ENCODE peak calls at places on chromosomes 16 and 17, in four cellular contexts. X is dorsolateral prefrontal cortex, L is BJ, E is mammary epithelial cell. G is an unnamed sample.

GRCh38 chr17:68580236-68580903 is 20.8 kb downstream of the FAM20A start:
- DNase-seq in E (no peak), X (no peak), L (peak; percentile 73), G (peak; percentile 96)

GRCh38 chr17:42518046-42518754 is 17.8 kb upstream of the NAGLU start:
- DNase-seq in L (peak; percentile 86), E (peak; percentile 84), X (peak; percentile 72), G (peak; percentile 98)

GRCh38 chr17:21373034-21373433 is 3.1 kb upstream of the KCNJ12 start:
- DNase-seq in L (no peak), E (no peak), X (no peak), G (no peak)

GRCh38 chr17:27288183-27288582 is 5.7 kb upstream of the WSB1 start:
- DNase-seq in L (no peak), X (no peak), E (no peak), G (no peak)

GRCh38 chr16:29883987-29884386 is 15.4 kb downstream of the SEZ6L2 start:
- DNase-seq in L (no peak), X (no peak), E (no peak), G (no peak)

GRCh38 chr16:719815-720506 is 985 bp upstream of the ANTKMT start:
- DNase-seq in L (no peak), E (no peak), X (no peak), G (no peak)

GRCh38 chr16:71627631-71628236 is 1.8 kb downstream of the MARVELD3 start:
- DNase-seq in L (no peak), X (no peak), E (no peak), G (peak; percentile 12)

GRCh38 chr16:57614546-57615343 is 13.7 kb upstream of the ADGRG1 start:
- DNase-seq in X (no peak), L (no peak), E (no peak), G (no peak)

GRCh38 chr17:29358421-29358820 is 31.7 kb upstream of the TAOK1 start:
- DNase-seq in L (no peak), X (no peak), E (peak; percentile 46), G (peak; percentile 46)

GRCh38 chr17:78875738-78876597 is 27.0 kb downstream of the CEP295NL start:
- DNase-seq in L (no peak), X (no peak), E (no peak), G (peak; percentile 22)

GRCh38 chr16:46768809-46769208 is 20.7 kb upstream of the MYLK3 start:
- DNase-seq in L (no peak), E (no peak), X (no peak), G (no peak)

GRCh38 chr17:70104688-70105087 is 29.7 kb downstream of the KCNJ16 start:
- DNase-seq in L (no peak), X (no peak), E (no peak), G (no peak)

GRCh38 chr17:70106551-70106950 is 31.5 kb downstream of the KCNJ16 start:
- DNase-seq in X (no peak), L (no peak), E (no peak), G (no peak)

GRCh38 chr17:70107441-70107840 is 32.4 kb downstream of the KCNJ16 start:
- DNase-seq in L (no peak), E (no peak), X (no peak), G (peak; percentile 67)

GRCh38 chr17:70105641-70106040 is 30.6 kb downstream of the KCNJ16 start:
- DNase-seq in E (no peak), L (no peak), X (no peak), G (no peak)

DNA sequence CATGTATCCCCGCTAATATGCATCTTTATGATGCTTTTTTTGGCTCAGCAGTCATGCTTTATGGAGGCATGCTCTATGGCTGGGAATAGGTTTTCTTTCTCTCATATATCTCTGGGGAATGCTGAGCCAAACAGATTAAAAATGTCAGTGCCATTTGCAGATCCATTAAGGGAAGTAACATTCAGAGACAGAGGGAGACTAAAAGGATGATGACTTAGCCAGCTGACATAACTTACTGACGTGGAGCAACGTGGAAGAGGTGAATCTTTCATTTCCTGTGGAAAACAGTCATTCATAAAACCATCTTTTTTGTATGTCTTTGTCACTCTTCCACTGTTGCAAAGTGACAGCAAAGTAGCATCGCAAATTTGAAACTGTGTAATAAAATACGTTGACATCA is 30.1 kb downstream of the KCNJ16 start:
- DNase-seq in X (no peak), E (no peak), L (no peak), G (no peak)
- H3K4me3 ChIP-seq in X (no peak overlapping the region), E (no peak overlapping the region), L (no peak overlapping the region), G (no peak overlapping the region)

GRCh38 chr16:14337303-14338191 is 266.4 kb downstream of the MRTFB start:
- DNase-seq in L (no peak), X (peak; percentile 21), E (no peak), G (peak; percentile 47)

GRCh38 chr16:14331020-14331419 is 259.9 kb downstream of the MRTFB start:
- DNase-seq in E (no peak), X (peak; percentile 55), L (no peak), G (no peak)

GRCh38 chr16:14333361-14333760 is 262.2 kb downstream of the MRTFB start:
- DNase-seq in L (no peak), E (no peak), X (no peak), G (no peak)

GRCh38 chr16:14335297-14335696 is 264.2 kb downstream of the MRTFB start:
- DNase-seq in L (no peak), E (no peak), X (no peak), G (no peak)

GRCh38 chr16:14334366-14335105 is 263.4 kb downstream of the MRTFB start:
- DNase-seq in X (no peak), L (peak; percentile 51), E (peak; percentile 77), G (peak; percentile 67)
- H3K4me3 ChIP-seq in X (no peak overlapping the region), L (no peak overlapping the region), E (no peak overlapping the region), G (no peak overlapping the region)

DNA sequence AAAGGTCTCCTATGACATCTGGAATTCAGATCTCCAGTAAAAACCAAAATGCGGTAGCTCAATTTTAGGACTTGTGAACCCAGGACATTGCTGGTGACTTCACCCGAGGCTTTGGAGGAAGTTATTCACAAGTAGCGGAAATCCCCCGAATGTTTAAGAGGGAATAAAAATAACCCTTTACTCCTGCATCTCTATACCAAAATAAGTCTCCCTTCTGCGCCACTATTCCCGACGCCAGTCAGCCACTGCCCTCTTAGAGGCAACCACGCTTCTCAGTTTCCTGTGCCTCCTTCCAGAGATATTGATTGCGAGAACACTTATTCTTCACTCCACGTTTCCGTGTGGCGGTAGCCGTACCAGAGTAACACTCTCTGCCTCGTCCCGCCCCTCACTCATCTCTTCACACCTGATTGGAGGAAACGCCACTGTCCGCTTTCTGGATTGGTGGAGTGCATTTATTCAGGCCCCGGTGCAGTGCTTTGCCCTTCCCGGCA is 27.4 kb downstream of the EMP2 start:
- DNase-seq in E (no peak), L (no peak), X (peak; percentile 25), G (no peak)
- H3K4me3 ChIP-seq in E (no peak overlapping the region), L (no peak overlapping the region), X (no peak overlapping the region), G (no peak overlapping the region)

GRCh38 chr16:89828870-89829629 is 775 bp downstream of the SPIRE2 start:
- DNase-seq in X (no peak), L (no peak), E (no peak), G (no peak)
- H3K4me3 ChIP-seq in X (peak overlapping the region; percentile 36), L (peak overlapping the region; percentile 64), E (peak overlapping the region; percentile 53), G (peak overlapping the region; percentile 56)

GRCh38 chr16:3112881-3113574 is 642 bp downstream of the ZNF205 start:
- DNase-seq in E (no peak), L (no peak), X (no peak), G (no peak)

GRCh38 chr16:3115561-3115960 is 3.2 kb downstream of the ZNF205 start:
- DNase-seq in X (no peak), E (no peak), L (no peak), G (no peak)

GRCh38 chr16:3113765-3114479 is 1.5 kb downstream of the ZNF205 start:
- DNase-seq in X (no peak), L (no peak), E (no peak), G (no peak)

GRCh38 chr16:3115011-3115410 is 2.6 kb downstream of the ZNF205 start:
- DNase-seq in X (no peak), E (no peak), L (no peak), G (no peak)

DNA sequence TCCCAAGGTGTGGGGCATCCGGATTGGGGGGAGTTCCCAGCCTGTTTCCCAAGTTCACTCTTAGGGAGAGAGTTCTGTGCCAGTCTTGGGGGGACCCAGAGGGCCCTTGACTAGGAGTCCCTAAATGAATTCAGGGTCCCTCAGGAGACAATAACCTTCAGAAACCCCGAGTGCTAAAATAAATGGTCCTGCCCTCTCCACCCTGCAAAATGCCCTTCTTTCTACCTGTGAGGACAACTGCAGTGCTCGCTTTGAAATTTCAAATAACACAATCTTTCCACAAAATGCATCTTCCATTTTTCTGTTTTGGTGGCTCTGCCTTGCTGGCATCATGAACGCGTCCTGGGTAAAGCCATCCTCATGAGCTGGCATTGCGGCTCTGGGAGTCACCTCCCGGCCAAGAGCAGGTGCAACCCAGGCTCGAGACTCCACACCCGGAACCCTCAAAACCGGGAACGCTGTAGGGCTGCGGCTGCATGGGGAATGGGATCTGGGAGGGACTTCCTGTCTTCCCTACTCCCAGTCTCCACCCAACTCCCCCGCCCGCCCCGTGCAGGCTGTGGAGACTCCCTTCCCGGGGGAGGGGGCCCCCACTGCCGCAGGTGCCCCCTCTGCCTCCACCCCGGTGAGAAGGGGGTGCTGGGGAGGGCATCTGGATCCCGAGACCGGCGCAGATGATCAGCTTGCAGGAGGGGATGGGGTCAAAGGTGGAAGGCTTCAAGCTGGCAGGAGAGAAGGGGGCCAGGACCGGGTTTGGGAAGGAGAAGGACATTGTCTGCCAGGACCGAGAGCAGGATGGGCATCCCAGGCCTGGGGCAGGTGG is at the start of gene ZNF205:
- DNase-seq in X (peak; percentile 82), L (no peak), E (peak; percentile 71), G (peak; percentile 78)
- H3K4me3 ChIP-seq in X (peak within 1 kb of the TSS; percentile 87), L (peak within 1 kb of the TSS; percentile 73), E (peak within 1 kb of the TSS; percentile 95), G (peak within 1 kb of the TSS; percentile 60)

GRCh38 chr16:31143889-31144148 is 6.0 kb downstream of the PRSS36 start:
- DNase-seq in X (no peak), E (no peak), L (no peak), G (no peak)

GRCh38 chr16:31145398-31145990 is 4.4 kb downstream of the PRSS36 start:
- DNase-seq in L (no peak), E (no peak), X (no peak), G (no peak)

GRCh38 chr16:31142109-31143035 is 6.8 kb upstream of the PRSS8 start:
- DNase-seq in E (peak; percentile 98), X (peak; percentile 95), L (peak; percentile 90), G (peak; percentile 100)

GRCh38 chr16:31141489-31142108 is 6.1 kb upstream of the PRSS8 start:
- DNase-seq in E (peak; percentile 79), X (no peak), L (no peak), G (no peak)

DNA sequence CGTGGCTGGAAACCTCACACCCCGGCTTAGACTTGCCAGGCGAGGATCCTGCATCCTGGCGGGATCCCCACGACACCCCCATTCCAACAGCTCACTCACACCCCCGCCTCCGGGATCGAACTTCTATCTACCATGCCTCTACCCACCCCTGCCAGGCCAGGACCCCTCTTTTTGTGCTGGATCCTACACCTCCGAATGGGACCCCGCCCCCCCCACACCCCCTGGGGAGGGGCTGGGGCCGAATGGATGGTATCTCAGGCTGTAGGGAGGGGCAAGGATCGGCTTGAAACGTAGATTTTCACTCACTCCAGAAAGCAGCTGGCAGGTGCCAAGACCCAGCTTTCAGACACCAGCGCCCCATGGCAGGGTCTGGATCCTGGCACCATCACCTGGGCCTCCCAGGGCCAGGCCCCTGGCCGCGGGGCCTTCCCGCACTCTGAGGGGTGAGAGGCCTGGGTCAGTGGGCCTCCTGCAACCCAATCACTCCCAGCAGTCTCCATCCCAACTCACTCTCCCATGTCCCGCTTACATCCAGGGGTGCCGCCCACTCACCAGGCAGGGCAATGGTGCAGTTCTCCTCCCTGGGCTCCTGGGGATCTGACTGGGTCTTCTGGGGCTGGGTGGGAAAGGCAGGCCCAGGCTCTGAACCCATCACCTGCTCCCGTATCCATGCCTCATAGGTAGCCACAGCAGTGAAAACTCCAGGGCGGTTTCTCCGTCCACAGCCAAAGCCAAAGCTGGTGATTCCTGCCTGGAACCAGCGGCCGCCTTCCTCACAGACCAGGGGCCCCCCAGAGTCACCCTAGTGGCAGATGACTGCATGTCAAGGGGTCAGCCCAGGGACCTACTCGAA is 6.6 kb downstream of the PRSS36 start:
- DNase-seq in X (no peak), E (no peak), L (no peak), G (no peak)
- H3K4me3 ChIP-seq in X (peak overlapping the region; percentile 25), E (peak overlapping the region; percentile 37), L (peak overlapping the region; percentile 35), G (no peak overlapping the region)

GRCh38 chr17:36661047-36661666 is 59.8 kb downstream of the MRM1 start:
- DNase-seq in L (no peak), E (no peak), X (peak; percentile 59), G (no peak)
- H3K4me3 ChIP-seq in L (no peak overlapping the region), E (no peak overlapping the region), X (no peak overlapping the region), G (no peak overlapping the region)

G was measured in cardiac fibroblast.